ENCODE peak calls at places on chromosomes 1 and 21, in seven cellular contexts. One of them, this sample, is unnamed.
A peak's percentile ranks its signal among the peaks of the same experiment; 100 is the strongest.

GRCh38 chr1:26164036-26164927 is 4.5 kb downstream of the C1orf232 start:
- DNase-seq in iris pigment epithelial cell: no peak
- DNase-seq in pons: no peak
- DNase-seq in central memory CD4-positive, alpha-beta T cell: peak; percentile 40
- DNase-seq in Right ventricle myocardium superior: peak; percentile 61
- DNase-seq in Caki2: peak; percentile 26
- DNase-seq in midbrain: peak; percentile 52
- DNase-seq in this sample: no peak

GRCh38 chr1:178871551-178872320 is 859 bp upstream of the ANGPTL1 start:
- DNase-seq in iris pigment epithelial cell: no peak
- DNase-seq in pons: no peak
- DNase-seq in central memory CD4-positive, alpha-beta T cell: no peak
- DNase-seq in Right ventricle myocardium superior: no peak
- DNase-seq in Caki2: no peak
- DNase-seq in midbrain: no peak
- DNase-seq in this sample: peak; percentile 4

GRCh38 chr1:159786966-159787365 is 6.2 kb downstream of the DUSP23 start:
- DNase-seq in iris pigment epithelial cell: peak; percentile 75
- DNase-seq in pons: no peak
- DNase-seq in central memory CD4-positive, alpha-beta T cell: no peak
- DNase-seq in Right ventricle myocardium superior: no peak
- DNase-seq in Caki2: no peak
- DNase-seq in midbrain: no peak
- DNase-seq in this sample: no peak

GRCh38 chr21:27570306-27570868 is 603.5 kb upstream of the ADAMTS5 start:
- DNase-seq in iris pigment epithelial cell: peak; percentile 93
- DNase-seq in pons: peak; percentile 12
- DNase-seq in central memory CD4-positive, alpha-beta T cell: no peak
- DNase-seq in Right ventricle myocardium superior: peak; percentile 79
- DNase-seq in Caki2: peak; percentile 91
- DNase-seq in midbrain: no peak
- DNase-seq in this sample: peak; percentile 88

GRCh38 chr1:104264506-104264905 is 514.8 kb downstream of the AMY1C start:
- DNase-seq in iris pigment epithelial cell: no peak
- DNase-seq in pons: no peak
- DNase-seq in central memory CD4-positive, alpha-beta T cell: no peak
- DNase-seq in Right ventricle myocardium superior: no peak
- DNase-seq in Caki2: no peak
- DNase-seq in midbrain: no peak
- DNase-seq in this sample: no peak

GRCh38 chr21:44967082-44968047 is 27.5 kb downstream of the SLX9 start:
- DNase-seq in iris pigment epithelial cell: no peak
- DNase-seq in pons: no peak
- DNase-seq in central memory CD4-positive, alpha-beta T cell: no peak
- DNase-seq in Right ventricle myocardium superior: no peak
- DNase-seq in Caki2: no peak
- DNase-seq in midbrain: no peak
- DNase-seq in this sample: no peak

GRCh38 chr1:147111381-147112130 is 60.7 kb downstream of the PRKAB2 start:
- DNase-seq in iris pigment epithelial cell: no peak
- DNase-seq in pons: no peak
- DNase-seq in central memory CD4-positive, alpha-beta T cell: no peak
- DNase-seq in Right ventricle myocardium superior: no peak
- DNase-seq in Caki2: no peak
- DNase-seq in midbrain: no peak
- DNase-seq in this sample: no peak

GRCh38 chr1:34870395-34870794 is 10.8 kb upstream of the SMIM12 start:
- DNase-seq in iris pigment epithelial cell: no peak
- DNase-seq in pons: no peak
- DNase-seq in central memory CD4-positive, alpha-beta T cell: no peak
- DNase-seq in Right ventricle myocardium superior: no peak
- DNase-seq in Caki2: no peak
- DNase-seq in midbrain: peak; percentile 20
- DNase-seq in this sample: no peak

GRCh38 chr1:116001739-116002487 is 25.6 kb downstream of the SLC22A15 start:
- DNase-seq in iris pigment epithelial cell: no peak
- DNase-seq in pons: no peak
- DNase-seq in central memory CD4-positive, alpha-beta T cell: no peak
- DNase-seq in Right ventricle myocardium superior: no peak
- DNase-seq in Caki2: no peak
- DNase-seq in midbrain: no peak
- DNase-seq in this sample: peak; percentile 6

GRCh38 chr21:41817228-41817627 is 50.4 kb upstream of the RIPK4 start:
- DNase-seq in iris pigment epithelial cell: peak; percentile 75
- DNase-seq in pons: peak; percentile 62
- DNase-seq in central memory CD4-positive, alpha-beta T cell: no peak
- DNase-seq in Right ventricle myocardium superior: no peak
- DNase-seq in Caki2: peak; percentile 62
- DNase-seq in midbrain: peak; percentile 30
- DNase-seq in this sample: peak; percentile 88

GRCh38 chr1:237327061-237327460 is 285.1 kb downstream of the RYR2 start:
- DNase-seq in iris pigment epithelial cell: peak; percentile 3
- DNase-seq in pons: no peak
- DNase-seq in central memory CD4-positive, alpha-beta T cell: no peak
- DNase-seq in Right ventricle myocardium superior: no peak
- DNase-seq in Caki2: no peak
- DNase-seq in midbrain: no peak
- DNase-seq in this sample: peak; percentile 9

GRCh38 chr1:172068334-172068733 is 227.0 kb downstream of the DNM3 start:
- DNase-seq in iris pigment epithelial cell: no peak
- DNase-seq in pons: no peak
- DNase-seq in central memory CD4-positive, alpha-beta T cell: no peak
- DNase-seq in Right ventricle myocardium superior: no peak
- DNase-seq in Caki2: no peak
- DNase-seq in midbrain: no peak
- DNase-seq in this sample: no peak

GRCh38 chr1:105138445-105138821 is 1388.7 kb downstream of the AMY1C start:
- DNase-seq in iris pigment epithelial cell: no peak
- DNase-seq in pons: no peak
- DNase-seq in central memory CD4-positive, alpha-beta T cell: no peak
- DNase-seq in Right ventricle myocardium superior: peak; percentile 42
- DNase-seq in Caki2: no peak
- DNase-seq in midbrain: no peak
- DNase-seq in this sample: no peak

GRCh38 chr1:190479537-190479936 is 1.9 kb upstream of the BRINP3 start:
- DNase-seq in iris pigment epithelial cell: no peak
- DNase-seq in pons: peak; percentile 46
- DNase-seq in central memory CD4-positive, alpha-beta T cell: no peak
- DNase-seq in Right ventricle myocardium superior: no peak
- DNase-seq in Caki2: no peak
- DNase-seq in midbrain: peak; percentile 39
- DNase-seq in this sample: no peak

GRCh38 chr1:94335447-94335846 is 82.7 kb upstream of the ABCD3 start:
- DNase-seq in iris pigment epithelial cell: no peak
- DNase-seq in pons: no peak
- DNase-seq in central memory CD4-positive, alpha-beta T cell: no peak
- DNase-seq in Right ventricle myocardium superior: no peak
- DNase-seq in Caki2: no peak
- DNase-seq in midbrain: no peak
- DNase-seq in this sample: no peak

GRCh38 chr1:29878501-29878900 is 642.2 kb downstream of the PTPRU start:
- DNase-seq in iris pigment epithelial cell: no peak
- DNase-seq in pons: no peak
- DNase-seq in central memory CD4-positive, alpha-beta T cell: no peak
- DNase-seq in Right ventricle myocardium superior: no peak
- DNase-seq in Caki2: no peak
- DNase-seq in midbrain: no peak
- DNase-seq in this sample: no peak

GRCh38 chr1:95438213-95438948 is 204.4 kb downstream of the RWDD3 start:
- DNase-seq in iris pigment epithelial cell: no peak
- DNase-seq in pons: peak; percentile 15
- DNase-seq in central memory CD4-positive, alpha-beta T cell: no peak
- DNase-seq in Right ventricle myocardium superior: no peak
- DNase-seq in Caki2: no peak
- DNase-seq in midbrain: no peak
- DNase-seq in this sample: no peak

GRCh38 chr1:100896481-100896982 is 642 bp downstream of the SLC30A7 start:
- DNase-seq in iris pigment epithelial cell: peak; percentile 83
- DNase-seq in pons: peak; percentile 47
- DNase-seq in central memory CD4-positive, alpha-beta T cell: peak; percentile 80
- DNase-seq in Right ventricle myocardium superior: no peak
- DNase-seq in Caki2: peak; percentile 46
- DNase-seq in midbrain: no peak
- DNase-seq in this sample: peak; percentile 67

GRCh38 chr1:55720243-55720642 is 505.1 kb upstream of the USP24 start:
- DNase-seq in iris pigment epithelial cell: no peak
- DNase-seq in pons: no peak
- DNase-seq in central memory CD4-positive, alpha-beta T cell: no peak
- DNase-seq in Right ventricle myocardium superior: peak; percentile 53
- DNase-seq in Caki2: no peak
- DNase-seq in midbrain: no peak
- DNase-seq in this sample: no peak

GRCh38 chr1:211808475-211808874 is 22.1 kb downstream of the LPGAT1 start:
- DNase-seq in iris pigment epithelial cell: no peak
- DNase-seq in pons: no peak
- DNase-seq in central memory CD4-positive, alpha-beta T cell: no peak
- DNase-seq in Right ventricle myocardium superior: no peak
- DNase-seq in Caki2: no peak
- DNase-seq in midbrain: no peak
- DNase-seq in this sample: no peak

GRCh38 chr1:233172201-233172600 is 123.3 kb downstream of the PCNX2 start:
- DNase-seq in iris pigment epithelial cell: peak; percentile 72
- DNase-seq in pons: peak; percentile 30
- DNase-seq in central memory CD4-positive, alpha-beta T cell: no peak
- DNase-seq in Right ventricle myocardium superior: no peak
- DNase-seq in Caki2: peak; percentile 11
- DNase-seq in midbrain: no peak
- DNase-seq in this sample: peak; percentile 48

GRCh38 chr1:68230901-68231626 is 1.3 kb downstream of the WLS start:
- DNase-seq in iris pigment epithelial cell: no peak
- DNase-seq in pons: no peak
- DNase-seq in central memory CD4-positive, alpha-beta T cell: no peak
- DNase-seq in Right ventricle myocardium superior: peak; percentile 48
- DNase-seq in Caki2: no peak
- DNase-seq in midbrain: no peak
- DNase-seq in this sample: peak; percentile 62

GRCh38 chr1:32878183-32878582 is 7.5 kb upstream of the FNDC5 start:
- DNase-seq in iris pigment epithelial cell: peak; percentile 59
- DNase-seq in pons: no peak
- DNase-seq in central memory CD4-positive, alpha-beta T cell: no peak
- DNase-seq in Right ventricle myocardium superior: no peak
- DNase-seq in Caki2: no peak
- DNase-seq in midbrain: peak; percentile 9
- DNase-seq in this sample: peak; percentile 66

GRCh38 chr1:155078496-155079209 is at the start of gene EFNA3:
- DNase-seq in iris pigment epithelial cell: peak; percentile 40
- DNase-seq in pons: peak; percentile 41
- DNase-seq in central memory CD4-positive, alpha-beta T cell: peak; percentile 42
- DNase-seq in Right ventricle myocardium superior: peak; percentile 80
- DNase-seq in Caki2: no peak
- DNase-seq in midbrain: peak; percentile 52
- DNase-seq in this sample: peak; percentile 38

GRCh38 chr1:43171312-43171875 is 696 bp downstream of the EBNA1BP2 start:
- DNase-seq in iris pigment epithelial cell: peak; percentile 3
- DNase-seq in pons: peak; percentile 2
- DNase-seq in central memory CD4-positive, alpha-beta T cell: no peak
- DNase-seq in Right ventricle myocardium superior: no peak
- DNase-seq in Caki2: no peak
- DNase-seq in midbrain: no peak
- DNase-seq in this sample: peak; percentile 14

GRCh38 chr1:34617717-34618116 is 137.1 kb upstream of the GJB5 start:
- DNase-seq in iris pigment epithelial cell: no peak
- DNase-seq in pons: no peak
- DNase-seq in central memory CD4-positive, alpha-beta T cell: no peak
- DNase-seq in Right ventricle myocardium superior: no peak
- DNase-seq in Caki2: no peak
- DNase-seq in midbrain: no peak
- DNase-seq in this sample: no peak

GRCh38 chr1:32666866-32667566 is 16.0 kb downstream of the RBBP4 start:
- DNase-seq in iris pigment epithelial cell: peak; percentile 20
- DNase-seq in pons: no peak
- DNase-seq in central memory CD4-positive, alpha-beta T cell: no peak
- DNase-seq in Right ventricle myocardium superior: no peak
- DNase-seq in Caki2: peak; percentile 52
- DNase-seq in midbrain: no peak
- DNase-seq in this sample: no peak

GRCh38 chr1:109996476-109996875 is 11.9 kb downstream of the AHCYL1 start:
- DNase-seq in iris pigment epithelial cell: peak; percentile 91
- DNase-seq in pons: no peak
- DNase-seq in central memory CD4-positive, alpha-beta T cell: no peak
- DNase-seq in Right ventricle myocardium superior: no peak
- DNase-seq in Caki2: no peak
- DNase-seq in midbrain: no peak
- DNase-seq in this sample: peak; percentile 89

GRCh38 chr1:155882766-155883165 is 23.4 kb downstream of the SYT11 start:
- DNase-seq in iris pigment epithelial cell: no peak
- DNase-seq in pons: no peak
- DNase-seq in central memory CD4-positive, alpha-beta T cell: no peak
- DNase-seq in Right ventricle myocardium superior: no peak
- DNase-seq in Caki2: no peak
- DNase-seq in midbrain: no peak
- DNase-seq in this sample: no peak

GRCh38 chr1:89725016-89725380 is 92.1 kb downstream of the LRRC8C start:
- DNase-seq in iris pigment epithelial cell: peak; percentile 95
- DNase-seq in pons: no peak
- DNase-seq in central memory CD4-positive, alpha-beta T cell: no peak
- DNase-seq in Right ventricle myocardium superior: peak; percentile 61
- DNase-seq in Caki2: no peak
- DNase-seq in midbrain: no peak
- DNase-seq in this sample: peak; percentile 71

GRCh38 chr1:27057801-27058647 is 45.4 kb upstream of the TENT5B start:
- DNase-seq in iris pigment epithelial cell: no peak
- DNase-seq in pons: peak; percentile 30
- DNase-seq in central memory CD4-positive, alpha-beta T cell: no peak
- DNase-seq in Right ventricle myocardium superior: no peak
- DNase-seq in Caki2: no peak
- DNase-seq in midbrain: no peak
- DNase-seq in this sample: no peak

GRCh38 chr21:33396966-33397365 is 6.2 kb upstream of the IFNGR2 start:
- DNase-seq in iris pigment epithelial cell: peak; percentile 95
- DNase-seq in pons: no peak
- DNase-seq in central memory CD4-positive, alpha-beta T cell: no peak
- DNase-seq in Right ventricle myocardium superior: peak; percentile 66
- DNase-seq in Caki2: no peak
- DNase-seq in midbrain: no peak
- DNase-seq in this sample: peak; percentile 90

GRCh38 chr1:27668808-27669723 is 2.9 kb downstream of the IFI6 start:
- DNase-seq in iris pigment epithelial cell: peak; percentile 34
- DNase-seq in pons: no peak
- DNase-seq in central memory CD4-positive, alpha-beta T cell: peak; percentile 79
- DNase-seq in Right ventricle myocardium superior: peak; percentile 88
- DNase-seq in Caki2: peak; percentile 56
- DNase-seq in midbrain: peak; percentile 42
- DNase-seq in this sample: peak; percentile 43

GRCh38 chr1:116586741-116587143 is 15.9 kb upstream of the CD58 start:
- DNase-seq in iris pigment epithelial cell: no peak
- DNase-seq in pons: no peak
- DNase-seq in central memory CD4-positive, alpha-beta T cell: no peak
- DNase-seq in Right ventricle myocardium superior: no peak
- DNase-seq in Caki2: no peak
- DNase-seq in midbrain: no peak
- DNase-seq in this sample: peak; percentile 35

This sample was measured in M059J.